ENCODE peak calls at places on chromosomes 1 and 21, in six cellular contexts. One of them, this sample, is unnamed.

GRCh38 chr1:66468712-66469111 is 65.2 kb upstream of the SGIP1 start:
- DNase-seq in brain microvascular endothelial cell: no peak
- DNase-seq in NB4: no peak
- DNase-seq in fibroblast of mammary gland: no peak
- DNase-seq in stimulated activated CD4-positive, alpha-beta T cell treated with anti-CD3 and anti-CD28 coated beads, Interleukin-4, amount 100 ng/mL, for 4 hours: no peak
- DNase-seq in SW480: no peak
- DNase-seq in this sample: no peak

GRCh38 chr1:210438928-210439841 is 110.5 kb downstream of the HHAT start:
- DNase-seq in NB4: no peak
- DNase-seq in stimulated activated CD4-positive, alpha-beta T cell treated with anti-CD3 and anti-CD28 coated beads, Interleukin-4, amount 100 ng/mL, for 4 hours: no peak
- DNase-seq in brain microvascular endothelial cell: peak
- DNase-seq in fibroblast of mammary gland: peak
- DNase-seq in SW480: peak
- DNase-seq in this sample: peak

GRCh38 chr1:60367522-60367921 is 294.0 kb upstream of the C1orf87 start:
- DNase-seq in SW480: no peak
- DNase-seq in NB4: no peak
- DNase-seq in stimulated activated CD4-positive, alpha-beta T cell treated with anti-CD3 and anti-CD28 coated beads, Interleukin-4, amount 100 ng/mL, for 4 hours: no peak
- DNase-seq in fibroblast of mammary gland: no peak
- DNase-seq in brain microvascular endothelial cell: no peak
- DNase-seq in this sample: no peak

GRCh38 chr1:211741799-211742198 is 66.4 kb upstream of the NEK2 start:
- DNase-seq in NB4: no peak
- DNase-seq in SW480: no peak
- DNase-seq in fibroblast of mammary gland: peak
- DNase-seq in stimulated activated CD4-positive, alpha-beta T cell treated with anti-CD3 and anti-CD28 coated beads, Interleukin-4, amount 100 ng/mL, for 4 hours: no peak
- DNase-seq in brain microvascular endothelial cell: no peak
- DNase-seq in this sample: no peak

GRCh38 chr1:18404460-18404859 is 76.3 kb upstream of the KLHDC7A start:
- DNase-seq in brain microvascular endothelial cell: no peak
- DNase-seq in fibroblast of mammary gland: no peak
- DNase-seq in stimulated activated CD4-positive, alpha-beta T cell treated with anti-CD3 and anti-CD28 coated beads, Interleukin-4, amount 100 ng/mL, for 4 hours: no peak
- DNase-seq in NB4: no peak
- DNase-seq in SW480: no peak
- DNase-seq in this sample: no peak

GRCh38 chr1:18411820-18412641 is 68.7 kb upstream of the KLHDC7A start:
- DNase-seq in brain microvascular endothelial cell: no peak
- DNase-seq in NB4: no peak
- DNase-seq in stimulated activated CD4-positive, alpha-beta T cell treated with anti-CD3 and anti-CD28 coated beads, Interleukin-4, amount 100 ng/mL, for 4 hours: no peak
- DNase-seq in fibroblast of mammary gland: no peak
- DNase-seq in SW480: no peak
- DNase-seq in this sample: no peak

GRCh38 chr1:163090321-163090945 is 21.3 kb downstream of the RGS4 start:
- DNase-seq in brain microvascular endothelial cell: no peak
- DNase-seq in fibroblast of mammary gland: peak
- DNase-seq in stimulated activated CD4-positive, alpha-beta T cell treated with anti-CD3 and anti-CD28 coated beads, Interleukin-4, amount 100 ng/mL, for 4 hours: no peak
- DNase-seq in NB4: no peak
- DNase-seq in SW480: no peak
- DNase-seq in this sample: peak

GRCh38 chr1:179080866-179081695 is 789 bp upstream of the TOR3A start:
- DNase-seq in fibroblast of mammary gland: no peak
- DNase-seq in brain microvascular endothelial cell: no peak
- DNase-seq in stimulated activated CD4-positive, alpha-beta T cell treated with anti-CD3 and anti-CD28 coated beads, Interleukin-4, amount 100 ng/mL, for 4 hours: peak
- DNase-seq in SW480: no peak
- DNase-seq in NB4: no peak
- DNase-seq in this sample: no peak

GRCh38 chr1:165407398-165407797 is 37.5 kb downstream of the RXRG start:
- DNase-seq in stimulated activated CD4-positive, alpha-beta T cell treated with anti-CD3 and anti-CD28 coated beads, Interleukin-4, amount 100 ng/mL, for 4 hours: no peak
- DNase-seq in SW480: no peak
- DNase-seq in brain microvascular endothelial cell: no peak
- DNase-seq in NB4: no peak
- DNase-seq in fibroblast of mammary gland: no peak
- DNase-seq in this sample: no peak

GRCh38 chr1:204591473-204592090 is 75.4 kb downstream of the MDM4 start:
- DNase-seq in NB4: no peak
- DNase-seq in stimulated activated CD4-positive, alpha-beta T cell treated with anti-CD3 and anti-CD28 coated beads, Interleukin-4, amount 100 ng/mL, for 4 hours: no peak
- DNase-seq in fibroblast of mammary gland: peak
- DNase-seq in SW480: no peak
- DNase-seq in brain microvascular endothelial cell: peak
- DNase-seq in this sample: peak

GRCh38 chr1:116374340-116375164 is 1.5 kb downstream of the ATP1A1 start:
- DNase-seq in fibroblast of mammary gland: no peak
- DNase-seq in stimulated activated CD4-positive, alpha-beta T cell treated with anti-CD3 and anti-CD28 coated beads, Interleukin-4, amount 100 ng/mL, for 4 hours: no peak
- DNase-seq in SW480: no peak
- DNase-seq in NB4: peak
- DNase-seq in brain microvascular endothelial cell: no peak
- DNase-seq in this sample: peak

GRCh38 chr1:19312782-19313635 is 883 bp downstream of the SLC66A1 start:
- DNase-seq in NB4: peak
- DNase-seq in stimulated activated CD4-positive, alpha-beta T cell treated with anti-CD3 and anti-CD28 coated beads, Interleukin-4, amount 100 ng/mL, for 4 hours: no peak
- DNase-seq in fibroblast of mammary gland: no peak
- DNase-seq in brain microvascular endothelial cell: no peak
- DNase-seq in SW480: no peak
- DNase-seq in this sample: no peak

GRCh38 chr1:183315987-183316758 is 102.0 kb downstream of the NMNAT2 start:
- DNase-seq in NB4: no peak
- DNase-seq in stimulated activated CD4-positive, alpha-beta T cell treated with anti-CD3 and anti-CD28 coated beads, Interleukin-4, amount 100 ng/mL, for 4 hours: no peak
- DNase-seq in brain microvascular endothelial cell: no peak
- DNase-seq in fibroblast of mammary gland: no peak
- DNase-seq in SW480: no peak
- DNase-seq in this sample: no peak

GRCh38 chr1:18951416-18951815 is 5.1 kb downstream of the IFFO2 start:
- DNase-seq in NB4: peak
- DNase-seq in brain microvascular endothelial cell: no peak
- DNase-seq in fibroblast of mammary gland: no peak
- DNase-seq in stimulated activated CD4-positive, alpha-beta T cell treated with anti-CD3 and anti-CD28 coated beads, Interleukin-4, amount 100 ng/mL, for 4 hours: no peak
- DNase-seq in SW480: no peak
- DNase-seq in this sample: no peak

GRCh38 chr1:238177960-238178359 is 287.2 kb upstream of the ZP4 start:
- DNase-seq in SW480: no peak
- DNase-seq in NB4: no peak
- DNase-seq in brain microvascular endothelial cell: no peak
- DNase-seq in fibroblast of mammary gland: no peak
- DNase-seq in stimulated activated CD4-positive, alpha-beta T cell treated with anti-CD3 and anti-CD28 coated beads, Interleukin-4, amount 100 ng/mL, for 4 hours: no peak
- DNase-seq in this sample: peak

GRCh38 chr1:1567831-1568380 is 6.8 kb downstream of the SSU72 start:
- DNase-seq in stimulated activated CD4-positive, alpha-beta T cell treated with anti-CD3 and anti-CD28 coated beads, Interleukin-4, amount 100 ng/mL, for 4 hours: no peak
- DNase-seq in NB4: no peak
- DNase-seq in fibroblast of mammary gland: no peak
- DNase-seq in brain microvascular endothelial cell: no peak
- DNase-seq in SW480: no peak
- DNase-seq in this sample: no peak

GRCh38 chr1:53294557-53294956 is 33.3 kb downstream of the LRP8 start:
- DNase-seq in NB4: no peak
- DNase-seq in SW480: no peak
- DNase-seq in brain microvascular endothelial cell: peak
- DNase-seq in stimulated activated CD4-positive, alpha-beta T cell treated with anti-CD3 and anti-CD28 coated beads, Interleukin-4, amount 100 ng/mL, for 4 hours: peak
- DNase-seq in fibroblast of mammary gland: peak
- DNase-seq in this sample: peak

GRCh38 chr1:174969977-174970376 is 29.8 kb upstream of the CACYBP start:
- DNase-seq in SW480: no peak
- DNase-seq in NB4: no peak
- DNase-seq in stimulated activated CD4-positive, alpha-beta T cell treated with anti-CD3 and anti-CD28 coated beads, Interleukin-4, amount 100 ng/mL, for 4 hours: no peak
- DNase-seq in fibroblast of mammary gland: no peak
- DNase-seq in brain microvascular endothelial cell: peak
- DNase-seq in this sample: no peak

GRCh38 chr21:46550511-46550941 is 54.4 kb downstream of the S100B start:
- DNase-seq in stimulated activated CD4-positive, alpha-beta T cell treated with anti-CD3 and anti-CD28 coated beads, Interleukin-4, amount 100 ng/mL, for 4 hours: no peak
- DNase-seq in NB4: no peak
- DNase-seq in fibroblast of mammary gland: no peak
- DNase-seq in SW480: no peak
- DNase-seq in brain microvascular endothelial cell: no peak
- DNase-seq in this sample: no peak

GRCh38 chr1:231493421-231494185 is 34.9 kb upstream of the TSNAX start:
- DNase-seq in fibroblast of mammary gland: peak
- DNase-seq in stimulated activated CD4-positive, alpha-beta T cell treated with anti-CD3 and anti-CD28 coated beads, Interleukin-4, amount 100 ng/mL, for 4 hours: no peak
- DNase-seq in SW480: no peak
- DNase-seq in brain microvascular endothelial cell: peak
- DNase-seq in NB4: peak
- DNase-seq in this sample: no peak

GRCh38 chr21:41786521-41786987 is 19.7 kb upstream of the RIPK4 start:
- DNase-seq in fibroblast of mammary gland: no peak
- DNase-seq in stimulated activated CD4-positive, alpha-beta T cell treated with anti-CD3 and anti-CD28 coated beads, Interleukin-4, amount 100 ng/mL, for 4 hours: no peak
- DNase-seq in SW480: peak
- DNase-seq in brain microvascular endothelial cell: no peak
- DNase-seq in NB4: no peak
- DNase-seq in this sample: peak

GRCh38 chr1:210294991-210295773 is 33.5 kb upstream of the HHAT start:
- DNase-seq in stimulated activated CD4-positive, alpha-beta T cell treated with anti-CD3 and anti-CD28 coated beads, Interleukin-4, amount 100 ng/mL, for 4 hours: no peak
- DNase-seq in NB4: no peak
- DNase-seq in brain microvascular endothelial cell: peak
- DNase-seq in SW480: peak
- DNase-seq in fibroblast of mammary gland: peak
- DNase-seq in this sample: peak

GRCh38 chr1:173213665-173214064 is 6.5 kb upstream of the TNFSF4 start:
- DNase-seq in SW480: no peak
- DNase-seq in fibroblast of mammary gland: no peak
- DNase-seq in NB4: no peak
- DNase-seq in brain microvascular endothelial cell: no peak
- DNase-seq in stimulated activated CD4-positive, alpha-beta T cell treated with anti-CD3 and anti-CD28 coated beads, Interleukin-4, amount 100 ng/mL, for 4 hours: no peak
- DNase-seq in this sample: no peak

GRCh38 chr1:194295690-194296089 is 1109.3 kb upstream of the B3GALT2 start:
- DNase-seq in brain microvascular endothelial cell: peak
- DNase-seq in fibroblast of mammary gland: no peak
- DNase-seq in SW480: peak
- DNase-seq in NB4: peak
- DNase-seq in stimulated activated CD4-positive, alpha-beta T cell treated with anti-CD3 and anti-CD28 coated beads, Interleukin-4, amount 100 ng/mL, for 4 hours: no peak
- DNase-seq in this sample: peak

GRCh38 chr21:25903599-25903998 is 168.8 kb downstream of the GABPA start:
- DNase-seq in stimulated activated CD4-positive, alpha-beta T cell treated with anti-CD3 and anti-CD28 coated beads, Interleukin-4, amount 100 ng/mL, for 4 hours: no peak
- DNase-seq in fibroblast of mammary gland: no peak
- DNase-seq in brain microvascular endothelial cell: no peak
- DNase-seq in NB4: peak
- DNase-seq in SW480: no peak
- DNase-seq in this sample: no peak

GRCh38 chr1:226634611-226635246 is 86.2 kb downstream of the STUM start:
- DNase-seq in fibroblast of mammary gland: no peak
- DNase-seq in NB4: no peak
- DNase-seq in brain microvascular endothelial cell: no peak
- DNase-seq in stimulated activated CD4-positive, alpha-beta T cell treated with anti-CD3 and anti-CD28 coated beads, Interleukin-4, amount 100 ng/mL, for 4 hours: no peak
- DNase-seq in SW480: no peak
- DNase-seq in this sample: no peak

GRCh38 chr1:6167391-6168303 is 12.5 kb downstream of the CHD5 start:
- DNase-seq in brain microvascular endothelial cell: no peak
- DNase-seq in stimulated activated CD4-positive, alpha-beta T cell treated with anti-CD3 and anti-CD28 coated beads, Interleukin-4, amount 100 ng/mL, for 4 hours: no peak
- DNase-seq in SW480: no peak
- DNase-seq in NB4: no peak
- DNase-seq in fibroblast of mammary gland: no peak
- DNase-seq in this sample: no peak

GRCh38 chr1:59718989-59719360 is 95.8 kb upstream of the HOOK1 start:
- DNase-seq in NB4: no peak
- DNase-seq in stimulated activated CD4-positive, alpha-beta T cell treated with anti-CD3 and anti-CD28 coated beads, Interleukin-4, amount 100 ng/mL, for 4 hours: no peak
- DNase-seq in brain microvascular endothelial cell: no peak
- DNase-seq in fibroblast of mammary gland: no peak
- DNase-seq in SW480: no peak
- DNase-seq in this sample: no peak

GRCh38 chr1:16719571-16720402 is 20.5 kb upstream of the RNU1-4 start:
- DNase-seq in stimulated activated CD4-positive, alpha-beta T cell treated with anti-CD3 and anti-CD28 coated beads, Interleukin-4, amount 100 ng/mL, for 4 hours: no peak
- DNase-seq in brain microvascular endothelial cell: no peak
- DNase-seq in SW480: no peak
- DNase-seq in fibroblast of mammary gland: no peak
- DNase-seq in NB4: no peak
- DNase-seq in this sample: no peak

GRCh38 chr1:83961571-83962295 is 37.2 kb downstream of the TTLL7 start:
- DNase-seq in fibroblast of mammary gland: peak
- DNase-seq in stimulated activated CD4-positive, alpha-beta T cell treated with anti-CD3 and anti-CD28 coated beads, Interleukin-4, amount 100 ng/mL, for 4 hours: no peak
- DNase-seq in brain microvascular endothelial cell: no peak
- DNase-seq in NB4: no peak
- DNase-seq in SW480: no peak
- DNase-seq in this sample: peak